ENCODE peak calls at places on chromosome X, in four cellular contexts. Q, X, C and Z are unnamed samples.

GRCh38 chrX:840556-840955 is 210.0 kb downstream of the SHOX start:
- DNase-seq in Q (no peak), X (no peak), C (no peak), Z (no peak)

GRCh38 chrX:14779589-14779988 is 93.3 kb downstream of the FANCB start:
- DNase-seq in Q (no peak), X (no peak), C (no peak), Z (no peak)

GRCh38 chrX:11434607-11435006 is 141.4 kb downstream of the AMELX start:
- DNase-seq in Q (no peak), X (no peak), C (no peak), Z (no peak)

GRCh38 chrX:121641560-121641959 is 594.1 kb downstream of the GLUD2 start:
- DNase-seq in Q (no peak), X (no peak), C (no peak), Z (no peak)

GRCh38 chrX:57266275-57266674 is 20.2 kb upstream of the FAAH2 start:
- DNase-seq in Q (no peak), X (no peak), C (no peak), Z (no peak)

GRCh38 chrX:103253608-103254007 is 1.3 kb downstream of the TCEAL8 start:
- DNase-seq in Q (no peak), X (no peak), C (peak), Z (no peak)

GRCh38 chrX:56313308-56313707 is 81.2 kb downstream of the KLF8 start:
- DNase-seq in Q (no peak), X (no peak), C (no peak), Z (no peak)

GRCh38 chrX:39336709-39337294 is 535.5 kb downstream of the MID1IP1 start:
- DNase-seq in Q (no peak), X (no peak), C (no peak), Z (peak)

GRCh38 chrX:110163488-110163887 is 154.4 kb downstream of the AMMECR1 start:
- DNase-seq in Q (no peak), X (no peak), C (no peak), Z (no peak)

GRCh38 chrX:30364229-30364628 is 55.0 kb upstream of the NR0B1 start:
- DNase-seq in Q (no peak), X (no peak), C (no peak), Z (no peak)

GRCh38 chrX:102976290-102976689 is 39.2 kb downstream of the RAB40AL start:
- DNase-seq in Q (no peak), X (no peak), C (no peak), Z (no peak)

GRCh38 chrX:31436424-31436823 is 364.6 kb upstream of the FTHL17 start:
- DNase-seq in Q (no peak), X (no peak), C (no peak), Z (no peak)

GRCh38 chrX:20361890-20362262 is 95.2 kb upstream of the RPS6KA3 start:
- DNase-seq in Q (no peak), X (no peak), C (no peak), Z (no peak)

GRCh38 chrX:151789179-151789800 is 54.7 kb downstream of the CNGA2 start:
- DNase-seq in Q (no peak), X (no peak), C (peak), Z (peak)

GRCh38 chrX:12138366-12139313 is at the start of gene FRMPD4:
- DNase-seq in Q (peak), X (no peak), C (no peak), Z (no peak)

GRCh38 chrX:140521393-140521792 is 16.5 kb upstream of the SOX3 start:
- DNase-seq in Q (no peak), X (no peak), C (no peak), Z (no peak)

GRCh38 chrX:68490644-68491043 is 8.2 kb upstream of the YIPF6 start:
- DNase-seq in Q (no peak), X (no peak), C (no peak), Z (no peak)

GRCh38 chrX:52346462-52347165 is 22.2 kb upstream of the XAGE2 start:
- DNase-seq in Q (no peak), X (no peak), C (no peak), Z (no peak)

GRCh38 chrX:40278340-40279090 is 180.8 kb upstream of the BCOR start:
- DNase-seq in Q (no peak), X (no peak), C (no peak), Z (no peak)

GRCh38 chrX:121832446-121832845 is 785.0 kb downstream of the GLUD2 start:
- DNase-seq in Q (no peak), X (no peak), C (no peak), Z (no peak)

GRCh38 chrX:72126048-72126415 is 5.7 kb downstream of the RTL5 start:
- DNase-seq in Q (no peak), X (no peak), C (no peak), Z (no peak)

GRCh38 chrX:112901821-112902732 is 61.4 kb upstream of the AMOT start:
- DNase-seq in Q (no peak), X (no peak), C (no peak), Z (no peak)

GRCh38 chrX:55908685-55909212 is 191.2 kb downstream of the RRAGB start:
- DNase-seq in Q (no peak), X (peak), C (no peak), Z (no peak)

GRCh38 chrX:34653811-34654210 is 3.3 kb downstream of the TMEM47 start:
- DNase-seq in Q (no peak), X (no peak), C (no peak), Z (no peak)

GRCh38 chrX:55074851-55075467 is at the start of gene PAGE2B:
- DNase-seq in Q (peak), X (no peak), C (no peak), Z (no peak)

GRCh38 chrX:16870861-16871584 is 861 bp upstream of the RBBP7 start:
- DNase-seq in Q (peak), X (no peak), C (peak), Z (peak)

GRCh38 chrX:14777484-14777883 is 95.4 kb downstream of the FANCB start:
- DNase-seq in Q (no peak), X (no peak), C (no peak), Z (no peak)

GRCh38 chrX:413322-414201 is 26.9 kb upstream of the PPP2R3B start:
- DNase-seq in Q (peak), X (no peak), C (peak), Z (no peak)

GRCh38 chrX:140342410-140342809 is 162.5 kb downstream of the SOX3 start:
- DNase-seq in Q (no peak), X (no peak), C (no peak), Z (no peak)

GRCh38 chrX:154096140-154097002 is 1.1 kb downstream of the MECP2 start:
- DNase-seq in Q (peak), X (peak), C (peak), Z (peak)

GRCh38 chrX:130167040-130167439 is 1.4 kb upstream of the AIFM1 start:
- DNase-seq in Q (no peak), X (no peak), C (no peak), Z (no peak)

GRCh38 chrX:153674219-153674851 is 722 bp upstream of the PNCK start:
- DNase-seq in Q (peak), X (no peak), C (no peak), Z (no peak)

GRCh38 chrX:138037548-138037947 is 471.6 kb downstream of the ZIC3 start:
- DNase-seq in Q (no peak), X (no peak), C (no peak), Z (no peak)

DNA sequence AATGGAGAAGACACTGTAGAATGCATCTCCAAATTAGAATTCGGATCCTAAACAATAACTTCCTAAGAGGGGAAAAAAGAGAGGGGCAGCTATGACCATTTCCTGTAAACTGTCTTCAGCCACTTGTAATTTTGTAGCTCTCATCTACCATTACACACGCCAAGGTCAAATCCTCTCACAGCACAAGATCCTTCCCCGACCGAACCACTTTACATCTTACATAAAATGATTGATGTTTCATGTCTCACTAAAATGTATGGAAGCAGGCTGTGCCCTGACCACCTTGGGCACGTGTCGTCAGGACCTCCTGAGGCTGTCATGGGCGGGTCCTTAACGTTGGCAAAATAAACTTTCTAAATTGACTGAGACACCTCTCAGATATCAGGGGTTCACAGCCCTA is 24.1 kb upstream of the PBDC1 start:
- DNase-seq in Q (no peak), X (peak), C (peak), Z (peak)
- H3K4me3 ChIP-seq in Q (no peak), X (peak), C (peak), Z (no peak)

GRCh38 chrX:46624090-46624786 is 50.7 kb downstream of the CHST7 start:
- DNase-seq in Q (no peak), X (no peak), C (no peak), Z (no peak)

GRCh38 chrX:46626566-46626965 is 53.0 kb downstream of the CHST7 start:
- DNase-seq in Q (no peak), X (no peak), C (no peak), Z (no peak)

GRCh38 chrX:46627700-46628405 is 54.3 kb downstream of the CHST7 start:
- DNase-seq in Q (no peak), X (no peak), C (no peak), Z (no peak)

GRCh38 chrX:46628406-46629371 is 55.1 kb downstream of the CHST7 start:
- DNase-seq in Q (no peak), X (no peak), C (peak), Z (peak)

GRCh38 chrX:46627044-46627443 is 53.5 kb downstream of the CHST7 start:
- DNase-seq in Q (no peak), X (no peak), C (no peak), Z (no peak)
- H3K27ac ChIP-seq in Q (no peak), X (no peak), C (no peak), Z (peak)

GRCh38 chrX:132749406-132749805 is 209.0 kb downstream of the HS6ST2 start:
- DNase-seq in Q (no peak), X (no peak), C (no peak), Z (no peak)

GRCh38 chrX:132748268-132748667 is 210.2 kb downstream of the HS6ST2 start:
- DNase-seq in Q (no peak), X (no peak), C (no peak), Z (no peak)

GRCh38 chrX:132750312-132751042 is 208.0 kb downstream of the HS6ST2 start:
- DNase-seq in Q (no peak), X (no peak), C (no peak), Z (no peak)

GRCh38 chrX:132751043-132751690 is 207.3 kb downstream of the HS6ST2 start:
- DNase-seq in Q (no peak), X (no peak), C (no peak), Z (no peak)

GRCh38 chrX:132748909-132749308 is 209.5 kb downstream of the HS6ST2 start:
- DNase-seq in Q (no peak), X (no peak), C (no peak), Z (no peak)
- H3K4me3 ChIP-seq in Q (no peak), X (no peak), C (no peak), Z (no peak)

GRCh38 chrX:2401201-2401589 is 99.6 kb downstream of the DHRSX start:
- DNase-seq in Q (no peak), X (no peak), C (no peak), Z (no peak)
- H3K27ac ChIP-seq in Q (peak), X (no peak), C (peak), Z (no peak)

GRCh38 chrX:47573334-47574095 is 8.7 kb upstream of the TIMP1 start:
- DNase-seq in Q (no peak), X (no peak), C (peak), Z (peak)
- H3K4me3 ChIP-seq in Q (no peak), X (no peak), C (peak), Z (peak)

GRCh38 chrX:46573896-46574336 is 351 bp downstream of the CHST7 start:
- DNase-seq in Q (peak), X (peak), C (peak), Z (peak)
- H3K27ac ChIP-seq in Q (no peak), X (peak), C (peak), Z (peak)

GRCh38 chrX:134025986-134026731 is 40.8 kb upstream of the GPC3 start:
- DNase-seq in Q (no peak), X (no peak), C (no peak), Z (no peak)
- H3K4me3 ChIP-seq in Q (no peak), X (no peak), C (peak), Z (no peak)

GRCh38 chrX:23854945-23855344 is 52.8 kb downstream of the APOO start:
- DNase-seq in Q (no peak), X (no peak), C (no peak), Z (no peak)

GRCh38 chrX:23844502-23845138 is 61.6 kb downstream of the SAT1 start:
- DNase-seq in Q (no peak), X (no peak), C (no peak), Z (no peak)

GRCh38 chrX:23845316-23845932 is 62.3 kb downstream of the APOO start:
- DNase-seq in Q (no peak), X (no peak), C (no peak), Z (no peak)

GRCh38 chrX:23854122-23854521 is 53.6 kb downstream of the APOO start:
- DNase-seq in Q (no peak), X (no peak), C (no peak), Z (no peak)

GRCh38 chrX:23849241-23849640 is 58.5 kb downstream of the APOO start:
- DNase-seq in Q (no peak), X (no peak), C (no peak), Z (no peak)
- H3K27ac ChIP-seq in Q (no peak), X (no peak), C (no peak), Z (no peak)

GRCh38 chrX:45756562-45756961 is 555.9 kb upstream of the DIPK2B start:
- DNase-seq in Q (no peak), X (no peak), C (no peak), Z (no peak)
- H3K4me3 ChIP-seq in Q (no peak), X (no peak), C (no peak), Z (no peak)